ENCODE peak calls at places on chromosomes 5 and 9, in four cellular contexts. G, X, Z and P are unnamed samples. For H3K27me3, the result is how much of the 10 kb centered on the place peaks cover.

GRCh38 chr5:65032250-65032649 is 263.5 kb downstream of the CWC27 start:
- DNase-seq in G (no peak), X (no peak), Z (no peak), P (no peak)

GRCh38 chr5:145718956-145719355 is 116.2 kb downstream of the PRELID2 start:
- DNase-seq in G (peak), X (no peak), Z (no peak), P (no peak)

GRCh38 chr9:110932883-110933282 is 105.4 kb downstream of the LPAR1 start:
- DNase-seq in G (no peak), X (no peak), Z (no peak), P (no peak)

GRCh38 chr5:132498686-132499271 is 8.2 kb upstream of the IRF1 start:
- DNase-seq in G (no peak), X (no peak), Z (no peak), P (no peak)

GRCh38 chr9:35489313-35490154 is at the start of gene RUSC2:
- DNase-seq in G (peak), X (peak), Z (peak), P (peak)

GRCh38 chr5:154753792-154754191 is 1.4 kb upstream of the LARP1 start:
- DNase-seq in G (no peak), X (peak), Z (peak), P (no peak)

GRCh38 chr5:128227984-128228383 is 144.4 kb downstream of the SLC12A2 start:
- DNase-seq in G (peak), X (no peak), Z (no peak), P (no peak)

GRCh38 chr5:121691478-121691877 is 160.2 kb upstream of the FTMT start:
- DNase-seq in G (no peak), X (no peak), Z (no peak), P (no peak)

GRCh38 chr5:574906-575305 is 37.2 kb upstream of the CEP72 start:
- DNase-seq in G (no peak), X (no peak), Z (peak), P (no peak)

GRCh38 chr9:75891277-75892167 is 1.0 kb downstream of the PCSK5 start:
- DNase-seq in G (peak), X (peak), Z (no peak), P (peak)

GRCh38 chr5:94623026-94623425 is 4.6 kb downstream of the SLF1 start:
- DNase-seq in G (no peak), X (no peak), Z (no peak), P (no peak)

GRCh38 chr9:37415011-37415719 is 7.3 kb upstream of the GRHPR start:
- DNase-seq in G (peak), X (no peak), Z (peak), P (peak)

GRCh38 chr9:124615100-124615742 is 108.0 kb upstream of the NR5A1 start:
- DNase-seq in G (no peak), X (no peak), Z (no peak), P (no peak)

GRCh38 chr9:76374702-76375543 is 19.3 kb downstream of the RFK start:
- DNase-seq in G (peak), X (peak), Z (no peak), P (peak)

GRCh38 chr5:132052520-132052919 is 7.9 kb upstream of the IL3 start:
- DNase-seq in G (no peak), X (no peak), Z (peak), P (peak)

GRCh38 chr5:151617841-151618710 is 26.9 kb upstream of the FAT2 start:
- DNase-seq in G (peak), X (no peak), Z (no peak), P (no peak)

GRCh38 chr5:151620463-151620844 is 29.3 kb upstream of the FAT2 start:
- DNase-seq in G (peak), X (no peak), Z (no peak), P (no peak)

GRCh38 chr5:151617383-151617840 is 26.3 kb upstream of the FAT2 start:
- DNase-seq in G (peak), X (no peak), Z (no peak), P (no peak)

GRCh38 chr5:151618907-151619306 is 27.8 kb upstream of the FAT2 start:
- DNase-seq in G (peak), X (no peak), Z (no peak), P (no peak)

GRCh38 chr5:151619812-151620462 is 28.8 kb upstream of the FAT2 start:
- DNase-seq in G (peak), X (no peak), Z (no peak), P (no peak)
- H3K27me3 ChIP-seq in G (under half), X (under half), Z (under half), P (under half)

GRCh38 chr5:172185096-172185461 is 2.9 kb downstream of the STK10 start:
- DNase-seq in G (no peak), X (no peak), Z (no peak), P (no peak)
- H3K4me3 ChIP-seq in G (no peak), X (peak), Z (peak), P (peak)

GRCh38 chr9:136515276-136515675 is 30.6 kb downstream of the NOTCH1 start:
- DNase-seq in G (no peak), X (no peak), Z (no peak), P (no peak)
- H3K27ac ChIP-seq in G (no peak), X (no peak), Z (no peak), P (no peak)

DNA sequence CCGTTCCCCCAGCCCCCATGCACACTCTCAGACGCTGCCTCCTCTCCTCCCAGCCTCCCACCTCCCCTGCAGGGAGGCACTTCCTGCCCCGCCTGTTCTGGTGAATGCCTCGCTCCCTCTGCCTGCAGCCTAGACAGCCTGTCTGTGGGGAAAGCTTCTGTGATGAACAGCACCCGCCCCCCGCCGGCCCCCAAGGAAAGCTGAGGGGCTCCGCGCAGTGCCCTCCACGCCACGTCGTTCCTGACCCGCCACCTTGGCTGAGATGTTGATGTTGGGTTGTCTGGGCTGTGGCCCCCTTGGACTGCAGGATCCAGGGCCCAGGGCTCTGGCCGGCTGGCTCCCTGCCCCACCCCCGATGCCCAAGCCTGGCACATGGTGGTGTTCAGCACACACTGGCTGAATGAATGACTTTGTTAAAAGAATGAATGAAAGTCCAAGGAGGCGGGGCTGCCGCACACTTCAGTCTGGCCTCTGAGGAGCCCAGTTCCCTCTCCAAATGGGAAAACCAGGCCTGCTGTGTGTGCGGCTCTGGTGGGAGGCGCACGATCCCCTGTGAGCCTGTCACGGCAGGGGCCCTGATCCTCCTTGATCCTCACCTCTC is 2.1 kb upstream of the MYMK start:
- DNase-seq in G (no peak), X (no peak), Z (no peak), P (no peak)
- H3K27me3 ChIP-seq in G (under half), X (under half), Z (under half), P (under half)

GRCh38 chr9:21996858-21997257 is 2.3 kb downstream of the CDKN2B-AS1 start:
- DNase-seq in G (no peak), X (no peak), Z (no peak), P (no peak)
- H3K4me3 ChIP-seq in G (no peak), X (no peak), Z (no peak), P (no peak)

DNA sequence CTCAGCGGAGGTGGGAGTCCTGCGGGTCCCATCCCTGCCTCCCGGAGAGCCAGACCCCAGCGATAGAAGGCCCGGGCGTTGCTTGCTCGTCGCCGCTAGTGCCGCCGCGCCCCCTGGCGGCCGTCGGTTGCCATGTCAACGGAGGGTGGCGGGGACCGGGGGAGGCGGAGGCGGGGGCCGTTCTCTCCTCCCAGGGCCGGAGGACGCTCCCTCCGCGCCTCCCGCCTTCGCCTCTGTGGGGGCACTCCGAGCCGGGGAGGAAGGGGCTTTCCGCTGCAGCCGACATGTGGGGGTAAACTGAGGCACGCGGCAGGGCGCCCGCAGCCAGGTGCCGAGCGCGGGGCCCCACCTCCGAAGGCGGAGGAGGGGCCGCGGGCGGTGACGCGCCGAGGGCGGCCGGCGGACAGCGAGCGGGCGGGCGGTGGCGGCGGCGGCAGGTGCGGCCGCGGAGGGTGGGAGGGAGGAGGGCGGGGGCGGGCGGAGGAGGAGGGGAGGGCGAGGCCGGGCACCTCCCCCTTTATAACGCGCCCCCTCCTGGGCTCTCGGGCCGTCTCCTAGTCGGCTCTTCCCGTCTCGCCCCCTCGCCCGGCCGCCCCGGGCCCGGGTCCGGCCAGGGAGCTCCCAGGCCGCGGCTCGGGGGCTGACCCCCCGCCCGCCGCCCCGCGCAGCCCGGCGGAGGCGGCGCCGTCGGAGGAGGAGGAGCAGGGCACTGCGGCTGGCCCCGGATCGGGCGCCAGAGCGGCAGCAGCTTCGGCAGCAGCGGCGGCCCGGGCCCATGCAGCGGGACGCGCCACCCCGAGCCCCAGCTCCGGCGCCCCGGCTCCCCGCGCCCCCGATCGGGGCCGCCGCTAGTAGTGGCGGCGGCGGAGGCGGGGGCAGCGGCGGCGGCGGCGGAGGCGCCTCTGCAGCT is 556 bp upstream of the CDK9 start:
- DNase-seq in G (peak), X (peak), Z (peak), P (peak)
- H3K27ac ChIP-seq in G (peak), X (peak), Z (peak), P (peak)

GRCh38 chr9:77802064-77802463 is 153.9 kb upstream of the GNA14 start:
- DNase-seq in G (no peak), X (no peak), Z (no peak), P (no peak)
- H3K27me3 ChIP-seq in G (under half), X (under half), Z (under half), P (under half)

GRCh38 chr5:136202800-136203199 is 9.8 kb upstream of the SMIM32 start:
- DNase-seq in G (no peak), X (no peak), Z (no peak), P (no peak)
- H3K4me3 ChIP-seq in G (no peak), X (no peak), Z (no peak), P (no peak)